ENCODE peak calls at places on chromosomes 6 and 20, in four cellular contexts. S is K562, D is HepG2, R is H1. N is an unnamed sample.

GRCh38 chr6:35214869-35215664 is 1.3 kb downstream of the SCUBE3 start:
- DNase-seq in S (peak), D (no peak), R (no peak), N (no peak)

GRCh38 chr20:22572491-22572890 is 11.9 kb downstream of the FOXA2 start:
- DNase-seq in S (no peak), D (no peak), R (no peak), N (no peak)

GRCh38 chr20:46700481-46700880 is 9.0 kb upstream of the SLC2A10 start:
- DNase-seq in S (no peak), D (no peak), R (no peak), N (no peak)

GRCh38 chr6:78436335-78436734 is 431.0 kb upstream of the IRAK1BP1 start:
- DNase-seq in S (no peak), D (peak), R (no peak), N (no peak)

GRCh38 chr6:56291278-56291917 is 44.0 kb upstream of the COL21A1 start:
- DNase-seq in S (no peak), D (no peak), R (no peak), N (no peak)

GRCh38 chr20:44112456-44112855 is 74.5 kb downstream of the JPH2 start:
- DNase-seq in S (no peak), D (no peak), R (no peak), N (no peak)

GRCh38 chr20:63873477-63873971 is 8.5 kb downstream of the TPD52L2 start:
- DNase-seq in S (no peak), D (no peak), R (no peak), N (no peak)

GRCh38 chr6:170143401-170144150 is 147.3 kb downstream of the DLL1 start:
- DNase-seq in S (no peak), D (no peak), R (no peak), N (no peak)

GRCh38 chr6:46954819-46955520 is 33.2 kb upstream of the ADGRF5 start:
- DNase-seq in S (no peak), D (no peak), R (no peak), N (no peak)

GRCh38 chr6:90298459-90299053 is 1.9 kb upstream of the BACH2 start:
- DNase-seq in S (no peak), D (no peak), R (no peak), N (no peak)

GRCh38 chr20:11229772-11230171 is 556.0 kb upstream of the JAG1 start:
- DNase-seq in S (no peak), D (no peak), R (no peak), N (no peak)

GRCh38 chr6:81772741-81773140 is 20.3 kb upstream of the TENT5A start:
- DNase-seq in S (no peak), D (no peak), R (no peak), N (peak)

GRCh38 chr20:10639762-10640556 is 33.8 kb downstream of the JAG1 start:
- DNase-seq in S (no peak), D (no peak), R (no peak), N (no peak)

GRCh38 chr6:142744836-142745235 is 200.1 kb downstream of the HIVEP2 start:
- DNase-seq in S (no peak), D (no peak), R (no peak), N (no peak)

GRCh38 chr6:134041093-134041492 is 11.3 kb downstream of the SLC2A12 start:
- DNase-seq in S (no peak), D (no peak), R (no peak), N (no peak)

GRCh38 chr6:157831018-157831369 is 7.9 kb downstream of the SNX9 start:
- DNase-seq in S (no peak), D (no peak), R (no peak), N (no peak)

GRCh38 chr6:125790403-125791150 is at the start of gene NCOA7:
- DNase-seq in S (peak), D (peak), R (no peak), N (no peak)

GRCh38 chr20:62019881-62020492 is 45.7 kb downstream of the TAF4 start:
- DNase-seq in S (no peak), D (no peak), R (no peak), N (no peak)

GRCh38 chr6:3372912-3373554 is 83.8 kb downstream of the SLC22A23 start:
- DNase-seq in S (no peak), D (peak), R (no peak), N (no peak)

GRCh38 chr20:22836211-22836610 is 198.9 kb upstream of the SSTR4 start:
- DNase-seq in S (no peak), D (no peak), R (no peak), N (no peak)

GRCh38 chr6:167506443-167507231 is 181.8 kb downstream of the TTLL2 start:
- DNase-seq in S (no peak), D (peak), R (no peak), N (no peak)

GRCh38 chr20:57785061-57785460 is 75.2 kb upstream of the PMEPA1 start:
- DNase-seq in S (no peak), D (no peak), R (no peak), N (no peak)
- TF ChIP-seq ZNF274 in S (no peak), D (no peak), R (no peak), N (no peak)

GRCh38 chr6:112690497-112691202 is 343.5 kb downstream of the RFPL4B start:
- DNase-seq in S (no peak), D (no peak), R (no peak), N (no peak)

GRCh38 chr6:112694986-112695385 is 347.9 kb downstream of the RFPL4B start:
- DNase-seq in S (no peak), D (no peak), R (no peak), N (no peak)

GRCh38 chr6:112691289-112691688 is 344.2 kb downstream of the RFPL4B start:
- DNase-seq in S (no peak), D (no peak), R (no peak), N (no peak)
- TF ChIP-seq EP300 in S (no peak), D (no peak), R (no peak), N (no peak)

DNA sequence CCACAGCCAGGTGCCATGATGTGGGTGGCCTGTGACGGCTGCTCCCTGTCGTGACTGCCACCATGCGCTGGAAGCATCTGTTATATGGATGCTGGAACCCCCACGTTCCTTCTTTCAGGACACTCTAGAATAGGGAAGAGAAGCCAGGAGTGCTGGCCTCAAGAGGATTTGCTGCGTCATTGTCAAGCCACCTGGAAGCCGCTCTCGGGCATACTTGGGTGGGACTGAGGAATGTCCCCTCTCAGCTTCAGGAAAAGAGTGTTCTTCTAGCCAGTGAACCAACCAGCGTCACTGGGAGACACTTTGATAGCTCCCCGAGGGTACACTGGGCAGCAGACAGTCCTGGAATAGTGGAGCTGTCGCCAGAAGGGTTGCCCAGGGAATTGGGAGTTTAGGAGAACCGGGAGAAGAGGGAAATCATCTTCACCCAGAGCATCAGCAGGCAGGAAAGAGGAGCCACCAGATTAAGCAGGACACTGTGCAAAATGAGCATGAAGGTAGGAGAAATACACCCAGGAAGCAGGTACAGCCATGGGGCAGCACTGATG is 130.8 kb upstream of the SASH1 start:
- DNase-seq in S (no peak), D (no peak), R (no peak), N (no peak)
- TF ChIP-seq CREB1 in S (no peak), D (no peak), R (no peak), N (no peak)

DNA sequence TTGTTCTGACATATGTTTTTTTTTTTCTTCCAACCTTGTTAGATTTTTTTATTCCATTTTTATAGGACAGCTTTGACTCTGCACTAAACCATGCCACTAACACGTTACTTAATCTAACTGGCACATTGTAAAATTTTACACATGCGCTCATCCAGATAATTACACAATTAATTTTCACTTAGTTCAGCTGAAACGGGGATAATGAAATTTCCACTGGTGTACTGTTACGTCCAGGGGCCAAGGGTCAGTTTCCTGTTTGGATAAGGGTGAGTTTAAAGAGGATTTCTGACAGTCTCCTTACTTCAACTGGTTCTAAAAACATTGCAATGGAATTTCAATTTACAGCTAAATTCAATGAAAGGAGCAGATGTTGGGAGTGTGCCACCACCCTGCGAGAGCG is 221.8 kb upstream of the CEP162 start:
- DNase-seq in S (no peak), D (no peak), R (no peak), N (no peak)
- TF ChIP-seq ZNF274 in S (no peak), D (no peak), R (no peak), N (no peak)

GRCh38 chr6:75437451-75438185 is 56.0 kb downstream of the FILIP1 start:
- DNase-seq in S (no peak), D (no peak), R (no peak), N (no peak)
- TF ChIP-seq EP300 in S (no peak), D (no peak), R (no peak), N (no peak)

DNA sequence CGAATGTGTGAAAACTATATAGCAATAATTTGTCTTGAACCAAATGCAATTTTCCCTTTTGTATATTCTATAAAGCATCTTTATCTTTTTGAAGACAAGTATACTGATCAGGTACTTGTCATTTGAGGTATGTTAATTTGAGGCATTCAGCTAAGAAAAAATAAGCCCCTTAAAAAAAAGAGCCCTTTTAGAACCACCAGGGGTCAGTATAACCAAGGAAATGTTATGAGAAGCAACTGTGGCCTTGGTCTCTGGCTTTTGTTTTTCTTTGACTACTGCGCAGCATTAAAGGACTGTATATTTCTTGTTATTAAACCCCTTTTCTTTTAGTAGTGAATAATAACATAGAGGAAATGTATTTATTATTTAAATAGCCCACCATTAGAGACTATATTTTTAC is 43.1 kb downstream of the CD109 start:
- DNase-seq in S (peak), D (peak), R (no peak), N (no peak)
- TF ChIP-seq CREB1 in S (no peak), D (no peak), R (no peak), N (no peak)

N was measured in GM12878.